ENCODE peak calls at places on chromosome 6, in four cellular contexts. O, F, U and X are unnamed samples.

GRCh38 chr6:36094786-36095496 is 35.4 kb upstream of the MAPK13 start:
- DNase-seq in O (peak), F (peak), U (peak), X (peak)

GRCh38 chr6:90940812-90941481 is 354.1 kb upstream of the MAP3K7 start:
- DNase-seq in O (no peak), F (no peak), U (peak), X (no peak)

GRCh38 chr6:6910734-6911295 is 196.9 kb upstream of the RREB1 start:
- DNase-seq in O (no peak), F (no peak), U (no peak), X (no peak)

GRCh38 chr6:125944434-125944816 is 12.1 kb upstream of the HINT3 start:
- DNase-seq in O (peak), F (no peak), U (no peak), X (peak)

GRCh38 chr6:30769088-30769852 is 24.9 kb upstream of the IER3 start:
- DNase-seq in O (peak), F (peak), U (peak), X (peak)

GRCh38 chr6:39937686-39938333 is 3.5 kb upstream of the MOCS1 start:
- DNase-seq in O (no peak), F (no peak), U (no peak), X (no peak)

GRCh38 chr6:44438827-44439226 is 51.3 kb downstream of the CDC5L start:
- DNase-seq in O (no peak), F (no peak), U (no peak), X (no peak)

GRCh38 chr6:27096834-27097511 is 150.5 kb upstream of the PRSS16 start:
- DNase-seq in O (peak), F (peak), U (no peak), X (no peak)

GRCh38 chr6:73236147-73236750 is 11.0 kb upstream of the KHDC1L start:
- DNase-seq in O (no peak), F (no peak), U (no peak), X (no peak)

GRCh38 chr6:26156850-26157149 is 69.6 kb downstream of the HFE start:
- DNase-seq in O (no peak), F (no peak), U (no peak), X (peak)

GRCh38 chr6:12875061-12875460 is 158.5 kb downstream of the PHACTR1 start:
- DNase-seq in O (no peak), F (no peak), U (no peak), X (no peak)

GRCh38 chr6:168678588-168678987 is 237.6 kb downstream of the SMOC2 start:
- DNase-seq in O (no peak), F (no peak), U (no peak), X (no peak)

GRCh38 chr6:54173084-54173483 is 61.8 kb downstream of the MLIP start:
- DNase-seq in O (no peak), F (no peak), U (no peak), X (no peak)

GRCh38 chr6:113909224-113909856 is 52.2 kb downstream of the MARCKS start:
- DNase-seq in O (no peak), F (no peak), U (peak), X (no peak)

GRCh38 chr6:149614352-149614751 is 34.2 kb downstream of the KATNA1 start:
- DNase-seq in O (no peak), F (no peak), U (no peak), X (no peak)

GRCh38 chr6:26521485-26522391 is 16.4 kb upstream of the HMGN4 start:
- DNase-seq in O (peak), F (peak), U (peak), X (peak)

GRCh38 chr6:18218233-18218632 is 46.1 kb downstream of the DEK start:
- DNase-seq in O (no peak), F (no peak), U (no peak), X (no peak)

GRCh38 chr6:44011350-44011925 is 115.8 kb downstream of the MRPL14 start:
- DNase-seq in O (no peak), F (no peak), U (no peak), X (no peak)

GRCh38 chr6:75619230-75619899 is 17.7 kb downstream of the SENP6 start:
- DNase-seq in O (no peak), F (no peak), U (no peak), X (no peak)

GRCh38 chr6:75624335-75624734 is 22.7 kb downstream of the SENP6 start:
- DNase-seq in O (no peak), F (no peak), U (no peak), X (no peak)

GRCh38 chr6:75620387-75621304 is 19.0 kb downstream of the SENP6 start:
- DNase-seq in O (no peak), F (no peak), U (no peak), X (no peak)

GRCh38 chr6:75624988-75625387 is 23.3 kb downstream of the SENP6 start:
- DNase-seq in O (no peak), F (no peak), U (no peak), X (no peak)

GRCh38 chr6:75621846-75622245 is 20.2 kb downstream of the SENP6 start:
- DNase-seq in O (no peak), F (no peak), U (no peak), X (no peak)
- H3K27ac ChIP-seq in O (no peak), F (no peak), U (no peak), X (no peak)

GRCh38 chr6:28922004-28922840 is 1.6 kb downstream of the TRIM27 start:
- DNase-seq in O (no peak), F (no peak), U (no peak), X (no peak)
- H3K27ac ChIP-seq in O (peak), F (peak), U (peak), X (no peak)

GRCh38 chr6:111550953-111551352 is 54.7 kb downstream of the TRAF3IP2 start:
- DNase-seq in O (no peak), F (no peak), U (no peak), X (no peak)
- H3K27ac ChIP-seq in O (no peak), F (peak), U (no peak), X (peak)

GRCh38 chr6:85676086-85676729 is 33.5 kb upstream of the SYNCRIP start:
- DNase-seq in O (no peak), F (no peak), U (no peak), X (no peak)
- H3K27ac ChIP-seq in O (peak), F (no peak), U (peak), X (peak)

GRCh38 chr6:129707882-129708495 is 2.0 kb downstream of the ARHGAP18 start:
- DNase-seq in O (no peak), F (no peak), U (no peak), X (no peak)

GRCh38 chr6:129709451-129709908 is 497 bp downstream of the ARHGAP18 start:
- DNase-seq in O (peak), F (no peak), U (no peak), X (no peak)

GRCh38 chr6:129707028-129707427 is 2.9 kb downstream of the ARHGAP18 start:
- DNase-seq in O (no peak), F (no peak), U (no peak), X (no peak)

GRCh38 chr6:129709909-129710721 is at the start of gene ARHGAP18:
- DNase-seq in O (peak), F (peak), U (peak), X (peak)

GRCh38 chr6:129708496-129709216 is 1.3 kb downstream of the ARHGAP18 start:
- DNase-seq in O (no peak), F (no peak), U (no peak), X (no peak)
- H3K27ac ChIP-seq in O (no peak), F (peak), U (peak), X (no peak)

GRCh38 chr6:3614918-3615317 is 136.6 kb downstream of the PXDC1 start:
- DNase-seq in O (no peak), F (no peak), U (no peak), X (no peak)
- H3K27ac ChIP-seq in O (no peak), F (no peak), U (no peak), X (no peak)

GRCh38 chr6:129785081-129785755 is 75.2 kb upstream of the ARHGAP18 start:
- DNase-seq in O (no peak), F (no peak), U (no peak), X (no peak)
- H3K27ac ChIP-seq in O (no peak), F (no peak), U (no peak), X (no peak)